ENCODE peak calls at places on chromosomes 12 and 14, in ten cellular contexts. C, O, Q, P, S, F, N, A, M and T are unnamed samples.

GRCh38 chr12:38132139-38132538 is 184.4 kb upstream of the ALG10B start:
- DNase-seq in C (no peak), O (no peak), Q (no peak), P (no peak), S (no peak), F (no peak), N (no peak), A (no peak), M (no peak), T (no peak)

GRCh38 chr12:118151755-118152154 is 15.8 kb downstream of the PEBP1 start:
- DNase-seq in C (no peak), O (no peak), Q (no peak), P (no peak), S (no peak), F (no peak), N (no peak), A (no peak), M (no peak), T (no peak)

GRCh38 chr14:105426416-105427130 is 6.9 kb downstream of the MTA1 start:
- DNase-seq in C (no peak), O (no peak), Q (no peak), P (no peak), S (no peak), F (no peak), N (no peak), A (no peak), M (no peak), T (no peak)

GRCh38 chr14:53953828-53954550 is 2.6 kb downstream of the BMP4 start:
- DNase-seq in C (no peak), O (no peak), Q (peak), P (peak), S (peak), F (peak), N (peak), A (peak), M (no peak), T (peak)

GRCh38 chr14:23005861-23006534 is 3.9 kb downstream of the C14orf93 start:
- DNase-seq in C (peak), O (no peak), Q (peak), P (no peak), S (no peak), F (no peak), N (no peak), A (no peak), M (no peak), T (no peak)

GRCh38 chr12:126347421-126347820 is 1282.2 kb downstream of the AACS start:
- DNase-seq in C (no peak), O (no peak), Q (no peak), P (no peak), S (no peak), F (no peak), N (no peak), A (no peak), M (no peak), T (no peak)

GRCh38 chr12:15701212-15701611 is 88.0 kb downstream of the EPS8 start:
- DNase-seq in C (no peak), O (no peak), Q (no peak), P (no peak), S (no peak), F (no peak), N (no peak), A (no peak), M (no peak), T (no peak)

GRCh38 chr12:101066489-101066888 is 143.5 kb downstream of the SLC5A8 start:
- DNase-seq in C (no peak), O (no peak), Q (no peak), P (no peak), S (no peak), F (no peak), N (no peak), A (no peak), M (no peak), T (no peak)

GRCh38 chr12:110637869-110638441 is 24.0 kb downstream of the TCTN1 start:
- DNase-seq in C (no peak), O (no peak), Q (no peak), P (no peak), S (no peak), F (no peak), N (no peak), A (no peak), M (no peak), T (no peak)

GRCh38 chr14:52277552-52277951 is 10.1 kb downstream of the PTGDR start:
- DNase-seq in C (no peak), O (no peak), Q (no peak), P (no peak), S (no peak), F (no peak), N (no peak), A (no peak), M (no peak), T (no peak)

GRCh38 chr12:120466560-120467315 is 2.8 kb downstream of the SRSF9 start:
- DNase-seq in C (peak), O (peak), Q (no peak), P (peak), S (no peak), F (peak), N (peak), A (no peak), M (no peak), T (peak)

GRCh38 chr12:66898700-66899469 is 220.0 kb upstream of the GRIP1 start:
- DNase-seq in C (no peak), O (no peak), Q (no peak), P (no peak), S (no peak), F (no peak), N (no peak), A (no peak), M (no peak), T (no peak)

GRCh38 chr12:107057071-107057834 is 36.1 kb downstream of the CRY1 start:
- DNase-seq in C (no peak), O (no peak), Q (no peak), P (no peak), S (no peak), F (peak), N (no peak), A (no peak), M (no peak), T (no peak)

GRCh38 chr14:56172571-56172971 is 54.4 kb downstream of the PELI2 start:
- DNase-seq in C (peak), O (no peak), Q (no peak), P (no peak), S (no peak), F (peak), N (no peak), A (no peak), M (no peak), T (no peak)

GRCh38 chr12:2997989-2998670 is 38.9 kb downstream of the TEAD4 start:
- DNase-seq in C (no peak), O (no peak), Q (no peak), P (no peak), S (no peak), F (no peak), N (no peak), A (no peak), M (no peak), T (no peak)

GRCh38 chr12:6604254-6605029 is 2.7 kb downstream of the CHD4 start:
- DNase-seq in C (peak), O (peak), Q (no peak), P (no peak), S (no peak), F (no peak), N (no peak), A (no peak), M (no peak), T (no peak)

GRCh38 chr12:76519538-76519937 is 40.0 kb downstream of the OSBPL8 start:
- DNase-seq in C (no peak), O (no peak), Q (no peak), P (no peak), S (no peak), F (no peak), N (no peak), A (no peak), M (no peak), T (no peak)

GRCh38 chr14:101464984-101465794 is 96.1 kb upstream of the DIO3 start:
- DNase-seq in C (no peak), O (no peak), Q (peak), P (no peak), S (peak), F (no peak), N (no peak), A (no peak), M (no peak), T (no peak)

GRCh38 chr14:76313303-76313702 is 62.6 kb upstream of the ESRRB start:
- DNase-seq in C (no peak), O (no peak), Q (no peak), P (no peak), S (no peak), F (no peak), N (no peak), A (no peak), M (no peak), T (no peak)

GRCh38 chr12:39723831-39724230 is 104.2 kb upstream of the ABCD2 start:
- DNase-seq in C (no peak), O (no peak), Q (no peak), P (no peak), S (no peak), F (peak), N (no peak), A (no peak), M (no peak), T (no peak)

GRCh38 chr14:76236172-76237130 is 84.7 kb downstream of the GPATCH2L start:
- DNase-seq in C (no peak), O (no peak), Q (no peak), P (no peak), S (no peak), F (no peak), N (no peak), A (no peak), M (no peak), T (no peak)

GRCh38 chr12:42801271-42801670 is 211.7 kb upstream of the PRICKLE1 start:
- DNase-seq in C (no peak), O (no peak), Q (no peak), P (no peak), S (no peak), F (no peak), N (no peak), A (no peak), M (no peak), T (no peak)

GRCh38 chr12:121461048-121461447 is 61.1 kb downstream of the RNF34 start:
- DNase-seq in C (no peak), O (no peak), Q (no peak), P (no peak), S (peak), F (no peak), N (no peak), A (no peak), M (no peak), T (no peak)

GRCh38 chr12:55659486-55660385 is 23.0 kb downstream of the OR10P1 start:
- DNase-seq in C (peak), O (peak), Q (peak), P (peak), S (no peak), F (peak), N (no peak), A (peak), M (no peak), T (no peak)

GRCh38 chr12:89247541-89247942 is 104.8 kb downstream of the DUSP6 start:
- DNase-seq in C (no peak), O (no peak), Q (no peak), P (peak), S (no peak), F (no peak), N (no peak), A (no peak), M (no peak), T (no peak)

GRCh38 chr12:57602544-57602943 is 2.1 kb upstream of the DTX3 start:
- DNase-seq in C (no peak), O (no peak), Q (no peak), P (no peak), S (no peak), F (no peak), N (no peak), A (no peak), M (no peak), T (no peak)

GRCh38 chr12:48803693-48804092 is 14.6 kb upstream of the CACNB3 start:
- DNase-seq in C (no peak), O (no peak), Q (no peak), P (no peak), S (no peak), F (no peak), N (no peak), A (no peak), M (no peak), T (no peak)

GRCh38 chr14:24098927-24099813 is 5.1 kb downstream of the PCK2 start:
- DNase-seq in C (no peak), O (no peak), Q (no peak), P (no peak), S (peak), F (no peak), N (peak), A (no peak), M (no peak), T (peak)

GRCh38 chr12:6465467-6466183 is 4.9 kb downstream of the VAMP1 start:
- DNase-seq in C (peak), O (peak), Q (peak), P (peak), S (no peak), F (peak), N (peak), A (no peak), M (no peak), T (peak)

GRCh38 chr12:92759634-92760268 is 57.0 kb downstream of the PLEKHG7 start:
- DNase-seq in C (peak), O (no peak), Q (no peak), P (no peak), S (no peak), F (peak), N (no peak), A (no peak), M (no peak), T (no peak)

GRCh38 chr14:75636100-75636692 is 24.5 kb downstream of the ERG28 start:
- DNase-seq in C (no peak), O (no peak), Q (no peak), P (no peak), S (no peak), F (no peak), N (no peak), A (no peak), M (no peak), T (no peak)

GRCh38 chr12:68094645-68095395 is 64.7 kb downstream of the IFNG start:
- DNase-seq in C (no peak), O (no peak), Q (no peak), P (no peak), S (no peak), F (no peak), N (no peak), A (no peak), M (no peak), T (no peak)

GRCh38 chr12:131101703-131102492 is 148.2 kb downstream of the ADGRD1 start:
- DNase-seq in C (no peak), O (peak), Q (no peak), P (no peak), S (peak), F (no peak), N (no peak), A (no peak), M (peak), T (no peak)

GRCh38 chr12:128905003-128905544 is 51.8 kb downstream of the GLT1D1 start:
- DNase-seq in C (no peak), O (no peak), Q (no peak), P (peak), S (no peak), F (no peak), N (no peak), A (no peak), M (no peak), T (no peak)

GRCh38 chr14:44404021-44404420 is 103.1 kb downstream of the FSCB start:
- DNase-seq in C (no peak), O (no peak), Q (no peak), P (no peak), S (no peak), F (no peak), N (peak), A (peak), M (no peak), T (no peak)

GRCh38 chr12:26185532-26186320 is 9.6 kb upstream of the SSPN start:
- DNase-seq in C (no peak), O (no peak), Q (no peak), P (no peak), S (no peak), F (no peak), N (no peak), A (no peak), M (no peak), T (no peak)

GRCh38 chr12:14243941-14244340 is 121.5 kb upstream of the ATF7IP start:
- DNase-seq in C (no peak), O (no peak), Q (no peak), P (no peak), S (no peak), F (no peak), N (no peak), A (no peak), M (no peak), T (no peak)

GRCh38 chr12:14240873-14241220 is 124.6 kb upstream of the ATF7IP start:
- DNase-seq in C (no peak), O (no peak), Q (no peak), P (no peak), S (no peak), F (no peak), N (no peak), A (no peak), M (no peak), T (no peak)

GRCh38 chr12:14239350-14239934 is 126.0 kb upstream of the ATF7IP start:
- DNase-seq in C (no peak), O (peak), Q (no peak), P (peak), S (no peak), F (peak), N (no peak), A (peak), M (no peak), T (peak)

GRCh38 chr12:14238224-14238792 is 127.2 kb upstream of the ATF7IP start:
- DNase-seq in C (no peak), O (no peak), Q (no peak), P (no peak), S (no peak), F (peak), N (no peak), A (no peak), M (no peak), T (no peak)

DNA sequence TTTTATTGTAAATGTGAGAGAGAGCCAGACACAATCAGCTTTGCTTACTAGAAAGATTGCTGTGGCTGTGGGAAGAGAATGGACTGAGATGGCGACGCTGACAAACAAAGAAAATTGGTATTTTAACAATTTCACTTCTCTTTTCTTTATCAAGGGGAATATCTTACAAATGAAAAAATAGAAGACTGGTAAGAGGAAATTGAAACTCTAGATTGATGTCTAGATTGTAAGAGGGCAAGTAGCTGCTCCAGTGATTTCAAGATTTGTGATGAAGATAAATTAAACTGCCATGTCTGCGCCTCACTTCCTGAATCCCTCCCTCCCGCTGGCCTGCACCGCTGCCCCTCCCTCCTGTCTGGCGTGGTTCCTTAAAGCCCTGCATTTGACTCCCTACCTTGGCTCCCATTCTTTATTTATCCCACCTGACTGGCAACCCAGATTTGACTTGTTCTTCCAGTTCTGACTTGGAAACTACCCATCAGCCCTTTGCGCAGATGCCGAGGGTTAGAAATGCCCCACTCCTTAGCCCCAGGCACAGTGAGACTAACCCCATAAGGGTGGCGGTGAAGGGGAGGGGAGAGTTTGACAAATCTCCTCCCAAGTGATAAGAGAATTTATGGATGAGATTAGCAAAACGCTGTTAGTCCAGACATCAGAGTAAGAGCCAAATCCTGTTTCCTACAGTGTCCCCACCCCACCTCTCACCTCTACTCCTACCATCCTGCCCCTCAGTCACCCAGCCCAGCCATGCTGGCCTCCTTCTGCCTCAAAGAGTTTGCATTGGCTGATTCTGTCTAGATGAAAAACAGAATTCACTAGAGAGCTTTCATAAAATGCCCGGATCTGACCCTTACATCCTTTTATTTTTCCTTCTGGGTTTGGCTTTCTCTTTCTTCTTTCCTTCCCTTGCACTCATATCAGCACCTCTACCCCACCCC is 125.3 kb upstream of the ATF7IP start:
- DNase-seq in C (no peak), O (no peak), Q (no peak), P (no peak), S (no peak), F (no peak), N (no peak), A (no peak), M (no peak), T (peak)
- TF ChIP-seq POLR2A in C (no peak), O (no peak), Q (no peak), P (no peak), S (no peak), F (no peak), N (no peak), A (no peak), M (no peak), T (no peak)

GRCh38 chr12:103957865-103958388 is 7.7 kb upstream of the TDG start:
- DNase-seq in C (no peak), O (no peak), Q (no peak), P (no peak), S (no peak), F (no peak), N (no peak), A (no peak), M (no peak), T (no peak)
- H3K4me3 ChIP-seq in C (peak), O (peak), Q (no peak), P (peak), S (no peak), F (peak), N (no peak), A (no peak), M (peak), T (no peak)

DNA sequence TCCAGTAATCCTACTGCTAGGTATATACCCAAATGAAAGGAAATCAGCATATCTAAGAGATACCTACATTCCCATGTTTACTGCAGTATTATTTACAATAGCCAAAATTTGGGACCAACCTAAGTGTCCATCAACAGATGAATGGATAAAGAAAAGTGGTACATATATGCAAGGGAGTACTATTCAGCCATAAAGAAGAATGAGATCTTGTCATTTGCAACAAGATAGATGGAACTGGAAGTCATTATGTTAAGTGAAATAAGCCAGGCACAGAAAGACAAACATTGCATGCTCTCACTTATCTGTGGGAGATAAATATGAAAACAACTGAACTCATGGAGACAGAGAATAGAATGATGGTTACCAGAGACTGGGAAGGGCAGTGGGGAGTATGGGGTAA is 109.5 kb downstream of the INSM2 start:
- DNase-seq in C (no peak), O (no peak), Q (no peak), P (no peak), S (no peak), F (no peak), N (no peak), A (no peak), M (no peak), T (no peak)
- TF ChIP-seq POLR2A in C (no peak), O (no peak), Q (no peak), P (no peak), S (no peak), F (no peak), N (no peak), A (no peak), M (no peak), T (no peak)

DNA sequence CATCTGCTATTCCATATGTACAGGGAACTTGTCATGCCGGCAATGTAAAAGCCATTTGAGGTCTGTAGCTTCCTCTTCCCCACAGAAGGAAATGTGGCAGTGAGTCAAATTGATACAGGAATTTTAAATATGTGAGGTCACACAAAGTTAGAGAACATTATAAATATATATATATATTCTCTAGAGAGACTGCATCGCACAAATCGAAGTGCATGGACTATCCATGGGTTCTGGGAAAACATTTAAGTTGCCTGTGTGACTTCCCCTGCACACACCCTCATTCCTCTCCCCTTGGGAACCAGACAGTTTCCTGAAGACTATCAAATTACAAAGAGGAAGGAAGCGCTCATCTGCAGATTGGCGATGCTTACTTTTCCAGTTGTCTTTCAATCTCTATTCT is 100.9 kb upstream of the CCDC91 start:
- DNase-seq in C (peak), O (no peak), Q (no peak), P (no peak), S (no peak), F (peak), N (no peak), A (no peak), M (no peak), T (no peak)
- H3K4me3 ChIP-seq in C (no peak), O (no peak), Q (no peak), P (no peak), S (no peak), F (no peak), N (no peak), A (no peak), M (no peak), T (no peak)